ENCODE peak calls at places on chromosome 9, in four cellular contexts. W is GM12891, S is HepG2, R is SK-N-SH. Y is an unnamed sample.

GRCh38 chr9:8780386-8780785 is 980.8 kb upstream of the DMAC1 start:
- DNase-seq in W (no peak), S (no peak), R (no peak), Y (no peak)

GRCh38 chr9:84773023-84773422 is 103.5 kb downstream of the NTRK2 start:
- DNase-seq in W (no peak), S (no peak), R (no peak), Y (no peak)

GRCh38 chr9:21317956-21318923 is 13.1 kb upstream of the IFNA5 start:
- DNase-seq in W (no peak), S (peak), R (peak), Y (no peak)

GRCh38 chr9:131965841-131966240 is 113.8 kb downstream of the MED27 start:
- DNase-seq in W (no peak), S (no peak), R (no peak), Y (no peak)

GRCh38 chr9:133048595-133048994 is 13.2 kb upstream of the CEL start:
- DNase-seq in W (no peak), S (no peak), R (peak), Y (no peak)

GRCh38 chr9:93622725-93623124 is 46.3 kb downstream of the PHF2 start:
- DNase-seq in W (no peak), S (no peak), R (no peak), Y (no peak)

GRCh38 chr9:95171001-95171400 is 146.5 kb downstream of the FANCC start:
- DNase-seq in W (no peak), S (no peak), R (no peak), Y (no peak)

GRCh38 chr9:109418827-109419226 is 79.3 kb downstream of the PTPN3 start:
- DNase-seq in W (no peak), S (no peak), R (no peak), Y (no peak)

GRCh38 chr9:126957687-126958053 is 43.1 kb downstream of the RALGPS1 start:
- DNase-seq in W (no peak), S (no peak), R (no peak), Y (no peak)

GRCh38 chr9:7333714-7334113 is 465.9 kb downstream of the DMAC1 start:
- DNase-seq in W (no peak), S (no peak), R (no peak), Y (no peak)

GRCh38 chr9:107215381-107215780 is 67.7 kb upstream of the RAD23B start:
- DNase-seq in W (no peak), S (no peak), R (no peak), Y (no peak)

GRCh38 chr9:37784291-37784639 is 599 bp downstream of the EXOSC3 start:
- DNase-seq in W (no peak), S (no peak), R (no peak), Y (no peak)
- TF ChIP-seq TAF1 in W (no peak), S (no peak), R (no peak), Y (no peak)

GRCh38 chr9:96818535-96818934 is 35.8 kb downstream of the ZNF782 start:
- DNase-seq in W (no peak), S (no peak), R (no peak), Y (no peak)
- TF ChIP-seq TAF1 in W (no peak), S (no peak), R (no peak), Y (no peak)

DNA sequence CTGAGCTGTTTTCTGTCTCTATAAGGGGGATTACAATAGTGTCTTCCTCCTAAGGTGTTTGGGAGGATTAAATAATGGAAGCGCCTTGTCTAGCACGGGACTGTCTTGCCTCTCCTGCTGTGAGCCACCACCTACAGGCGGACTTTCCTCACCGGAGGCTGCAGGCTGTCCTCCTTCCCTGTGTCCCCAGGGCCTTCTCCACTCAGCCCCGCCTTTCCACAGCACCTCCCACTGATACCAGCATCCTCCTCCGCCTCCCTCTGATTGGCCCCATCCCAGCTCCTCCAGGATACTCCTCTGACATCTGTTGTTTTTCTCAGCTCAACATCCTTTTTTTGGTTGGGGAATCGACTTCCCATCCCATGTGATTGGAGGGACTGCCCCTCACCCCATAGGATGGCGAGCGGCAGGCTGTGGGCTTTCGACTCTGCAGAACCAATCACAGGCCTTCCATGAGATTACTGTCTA is 851 bp upstream of the ZDHHC12 start:
- DNase-seq in W (no peak), S (peak), R (peak), Y (peak)
- TF ChIP-seq TAF1 in W (no peak), S (no peak), R (no peak), Y (no peak)

GRCh38 chr9:83538890-83539238 is 663 bp upstream of the FRMD3 start:
- DNase-seq in W (no peak), S (no peak), R (no peak), Y (no peak)

GRCh38 chr9:83536332-83536731 is 1.9 kb downstream of the FRMD3 start:
- DNase-seq in W (no peak), S (no peak), R (no peak), Y (no peak)

GRCh38 chr9:83535736-83536135 is 2.5 kb downstream of the FRMD3 start:
- DNase-seq in W (no peak), S (no peak), R (no peak), Y (no peak)

GRCh38 chr9:83537331-83538171 is 650 bp downstream of the FRMD3 start:
- DNase-seq in W (no peak), S (no peak), R (peak), Y (no peak)

GRCh38 chr9:83538172-83538889 is at the start of gene FRMD3:
- DNase-seq in W (peak), S (peak), R (peak), Y (peak)
- TF ChIP-seq TAF1 in W (no peak), S (peak), R (no peak), Y (no peak)